ENCODE peak calls at places on chromosomes 11 and 22, in ten cellular contexts. One of them, this sample, is unnamed.

GRCh38 chr11:2551131-2551530 is 106.3 kb downstream of the KCNQ1 start:
- DNase-seq in epithelial cell of esophagus: no peak
- DNase-seq in HCT116: no peak
- DNase-seq in CD8-positive, alpha-beta T cell: no peak
- DNase-seq in type B pancreatic cell: no peak
- DNase-seq in astrocyte of the spinal cord: no peak
- DNase-seq in fibroblast of the aortic adventitia: no peak
- DNase-seq in cardiac muscle cell: no peak
- DNase-seq in Calu3: no peak
- DNase-seq in AG09309: no peak
- DNase-seq in this sample: no peak

GRCh38 chr11:103091024-103091423 is 936 bp downstream of the DCUN1D5 start:
- DNase-seq in cardiac muscle cell: peak
- DNase-seq in HCT116: no peak
- DNase-seq in Calu3: no peak
- DNase-seq in type B pancreatic cell: no peak
- DNase-seq in fibroblast of the aortic adventitia: peak
- DNase-seq in epithelial cell of esophagus: peak
- DNase-seq in AG09309: no peak
- DNase-seq in astrocyte of the spinal cord: peak
- DNase-seq in CD8-positive, alpha-beta T cell: no peak
- DNase-seq in this sample: no peak

GRCh38 chr11:80980221-80980620 is 1539.4 kb upstream of the TENM4 start:
- DNase-seq in CD8-positive, alpha-beta T cell: no peak
- DNase-seq in cardiac muscle cell: no peak
- DNase-seq in HCT116: no peak
- DNase-seq in AG09309: no peak
- DNase-seq in epithelial cell of esophagus: peak
- DNase-seq in type B pancreatic cell: no peak
- DNase-seq in Calu3: no peak
- DNase-seq in astrocyte of the spinal cord: peak
- DNase-seq in fibroblast of the aortic adventitia: peak
- DNase-seq in this sample: peak

GRCh38 chr11:75430692-75431532 is 2.1 kb downstream of the KLHL35 start:
- DNase-seq in epithelial cell of esophagus: no peak
- DNase-seq in HCT116: no peak
- DNase-seq in type B pancreatic cell: no peak
- DNase-seq in cardiac muscle cell: no peak
- DNase-seq in Calu3: no peak
- DNase-seq in AG09309: no peak
- DNase-seq in fibroblast of the aortic adventitia: no peak
- DNase-seq in CD8-positive, alpha-beta T cell: no peak
- DNase-seq in astrocyte of the spinal cord: no peak
- DNase-seq in this sample: no peak

GRCh38 chr11:84471501-84471900 is 1155.6 kb downstream of the DLG2 start:
- DNase-seq in astrocyte of the spinal cord: no peak
- DNase-seq in epithelial cell of esophagus: no peak
- DNase-seq in HCT116: no peak
- DNase-seq in CD8-positive, alpha-beta T cell: no peak
- DNase-seq in cardiac muscle cell: no peak
- DNase-seq in fibroblast of the aortic adventitia: no peak
- DNase-seq in Calu3: no peak
- DNase-seq in AG09309: no peak
- DNase-seq in type B pancreatic cell: no peak
- DNase-seq in this sample: no peak

GRCh38 chr11:60059052-60059451 is 2.6 kb downstream of the MS4A3 start:
- DNase-seq in Calu3: no peak
- DNase-seq in AG09309: no peak
- DNase-seq in fibroblast of the aortic adventitia: no peak
- DNase-seq in CD8-positive, alpha-beta T cell: no peak
- DNase-seq in cardiac muscle cell: no peak
- DNase-seq in type B pancreatic cell: no peak
- DNase-seq in astrocyte of the spinal cord: no peak
- DNase-seq in epithelial cell of esophagus: peak
- DNase-seq in HCT116: no peak
- DNase-seq in this sample: no peak

GRCh38 chr11:117548876-117549275 is 221.2 kb downstream of the CEP164 start:
- DNase-seq in astrocyte of the spinal cord: no peak
- DNase-seq in fibroblast of the aortic adventitia: no peak
- DNase-seq in Calu3: no peak
- DNase-seq in epithelial cell of esophagus: no peak
- DNase-seq in AG09309: no peak
- DNase-seq in type B pancreatic cell: no peak
- DNase-seq in cardiac muscle cell: no peak
- DNase-seq in HCT116: no peak
- DNase-seq in CD8-positive, alpha-beta T cell: no peak
- DNase-seq in this sample: no peak

GRCh38 chr11:2777396-2777795 is 77.6 kb upstream of the KCNQ1OT1 start:
- DNase-seq in AG09309: no peak
- DNase-seq in epithelial cell of esophagus: peak
- DNase-seq in cardiac muscle cell: peak
- DNase-seq in HCT116: no peak
- DNase-seq in astrocyte of the spinal cord: no peak
- DNase-seq in CD8-positive, alpha-beta T cell: no peak
- DNase-seq in Calu3: peak
- DNase-seq in type B pancreatic cell: no peak
- DNase-seq in fibroblast of the aortic adventitia: peak
- DNase-seq in this sample: no peak

GRCh38 chr11:26916805-26917204 is 77.1 kb upstream of the FIBIN start:
- DNase-seq in epithelial cell of esophagus: no peak
- DNase-seq in AG09309: no peak
- DNase-seq in astrocyte of the spinal cord: no peak
- DNase-seq in cardiac muscle cell: no peak
- DNase-seq in HCT116: no peak
- DNase-seq in CD8-positive, alpha-beta T cell: no peak
- DNase-seq in Calu3: no peak
- DNase-seq in type B pancreatic cell: no peak
- DNase-seq in fibroblast of the aortic adventitia: no peak
- DNase-seq in this sample: no peak

GRCh38 chr11:73019448-73019847 is 122.7 kb downstream of the FCHSD2 start:
- DNase-seq in Calu3: no peak
- DNase-seq in HCT116: no peak
- DNase-seq in type B pancreatic cell: no peak
- DNase-seq in epithelial cell of esophagus: no peak
- DNase-seq in fibroblast of the aortic adventitia: no peak
- DNase-seq in AG09309: no peak
- DNase-seq in astrocyte of the spinal cord: no peak
- DNase-seq in cardiac muscle cell: no peak
- DNase-seq in CD8-positive, alpha-beta T cell: no peak
- DNase-seq in this sample: no peak

GRCh38 chr11:57323503-57324153 is 1.1 kb downstream of the TNKS1BP1 start:
- DNase-seq in type B pancreatic cell: no peak
- DNase-seq in HCT116: no peak
- DNase-seq in epithelial cell of esophagus: peak
- DNase-seq in astrocyte of the spinal cord: peak
- DNase-seq in CD8-positive, alpha-beta T cell: no peak
- DNase-seq in cardiac muscle cell: peak
- DNase-seq in Calu3: no peak
- DNase-seq in AG09309: no peak
- DNase-seq in fibroblast of the aortic adventitia: peak
- DNase-seq in this sample: no peak

GRCh38 chr11:14644396-14645246 is 1.0 kb downstream of the PDE3B start:
- DNase-seq in AG09309: no peak
- DNase-seq in cardiac muscle cell: peak
- DNase-seq in CD8-positive, alpha-beta T cell: peak
- DNase-seq in Calu3: peak
- DNase-seq in type B pancreatic cell: peak
- DNase-seq in HCT116: peak
- DNase-seq in fibroblast of the aortic adventitia: peak
- DNase-seq in astrocyte of the spinal cord: peak
- DNase-seq in epithelial cell of esophagus: peak
- DNase-seq in this sample: no peak

GRCh38 chr22:21959274-21960074 is 6.8 kb upstream of the PPM1F start:
- DNase-seq in astrocyte of the spinal cord: no peak
- DNase-seq in epithelial cell of esophagus: no peak
- DNase-seq in Calu3: no peak
- DNase-seq in type B pancreatic cell: no peak
- DNase-seq in fibroblast of the aortic adventitia: no peak
- DNase-seq in cardiac muscle cell: no peak
- DNase-seq in HCT116: no peak
- DNase-seq in CD8-positive, alpha-beta T cell: no peak
- DNase-seq in AG09309: no peak
- DNase-seq in this sample: no peak

GRCh38 chr11:74672956-74673895 is 58.0 kb downstream of the CHRDL2 start:
- DNase-seq in epithelial cell of esophagus: peak
- DNase-seq in cardiac muscle cell: peak
- DNase-seq in astrocyte of the spinal cord: peak
- DNase-seq in HCT116: no peak
- DNase-seq in fibroblast of the aortic adventitia: peak
- DNase-seq in Calu3: peak
- DNase-seq in CD8-positive, alpha-beta T cell: no peak
- DNase-seq in type B pancreatic cell: peak
- DNase-seq in AG09309: peak
- DNase-seq in this sample: peak

GRCh38 chr11:118789501-118790356 is 1.2 kb downstream of the DDX6 start:
- DNase-seq in fibroblast of the aortic adventitia: peak
- DNase-seq in HCT116: no peak
- DNase-seq in cardiac muscle cell: peak
- DNase-seq in type B pancreatic cell: no peak
- DNase-seq in CD8-positive, alpha-beta T cell: peak
- DNase-seq in epithelial cell of esophagus: peak
- DNase-seq in astrocyte of the spinal cord: peak
- DNase-seq in Calu3: no peak
- DNase-seq in AG09309: no peak
- DNase-seq in this sample: no peak

GRCh38 chr22:42649261-42650056 is at the start of gene CYB5R3:
- DNase-seq in HCT116: peak
- DNase-seq in epithelial cell of esophagus: peak
- DNase-seq in CD8-positive, alpha-beta T cell: peak
- DNase-seq in type B pancreatic cell: peak
- DNase-seq in Calu3: peak
- DNase-seq in astrocyte of the spinal cord: peak
- DNase-seq in AG09309: no peak
- DNase-seq in cardiac muscle cell: peak
- DNase-seq in fibroblast of the aortic adventitia: peak
- DNase-seq in this sample: peak
- TF ChIP-seq CTCF in HCT116: no peak
- TF ChIP-seq CTCF in epithelial cell of esophagus: no peak
- TF ChIP-seq CTCF in CD8-positive, alpha-beta T cell: no peak
- TF ChIP-seq CTCF in type B pancreatic cell: no peak
- TF ChIP-seq CTCF in Calu3: no peak
- TF ChIP-seq CTCF in astrocyte of the spinal cord: no peak
- TF ChIP-seq CTCF in AG09309: no peak
- TF ChIP-seq CTCF in cardiac muscle cell: no peak
- TF ChIP-seq CTCF in fibroblast of the aortic adventitia: no peak
- TF ChIP-seq CTCF in this sample: no peak

DNA sequence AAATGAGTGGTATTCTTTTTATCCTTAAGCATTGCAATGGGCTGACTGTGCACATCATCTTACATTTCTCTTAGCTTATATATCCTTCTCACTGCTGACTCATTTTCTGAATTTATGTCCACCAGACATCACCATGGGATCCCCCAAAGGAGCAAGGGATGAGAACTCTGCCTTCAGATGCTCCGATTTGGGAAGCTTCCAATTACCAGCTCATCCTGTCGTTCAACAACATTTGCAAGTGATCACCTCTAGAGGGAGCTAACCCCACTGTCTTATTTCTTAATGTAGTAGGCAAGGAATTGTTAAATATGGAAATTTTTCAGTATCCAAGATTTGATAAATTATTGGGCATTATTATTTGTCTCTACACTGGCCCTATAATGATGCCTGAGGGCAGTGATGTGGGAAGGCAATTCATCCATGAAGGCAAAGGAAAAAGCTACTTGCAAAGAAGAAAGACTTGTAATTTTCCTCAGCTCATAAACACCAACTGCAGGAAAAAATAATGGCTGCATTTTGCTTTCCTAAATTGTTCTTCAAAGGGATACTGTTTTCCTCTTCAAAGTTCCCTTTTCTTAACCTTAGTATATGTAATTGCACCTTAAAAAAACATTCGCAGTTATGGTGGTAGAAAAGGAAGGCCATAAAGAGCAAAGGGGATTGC is 102.4 kb upstream of the FSHB start:
- DNase-seq in type B pancreatic cell: no peak
- DNase-seq in CD8-positive, alpha-beta T cell: no peak
- DNase-seq in epithelial cell of esophagus: peak
- DNase-seq in HCT116: peak
- DNase-seq in astrocyte of the spinal cord: peak
- DNase-seq in fibroblast of the aortic adventitia: peak
- DNase-seq in cardiac muscle cell: peak
- DNase-seq in Calu3: peak
- DNase-seq in AG09309: no peak
- DNase-seq in this sample: no peak
- TF ChIP-seq CTCF in type B pancreatic cell: peak
- TF ChIP-seq CTCF in CD8-positive, alpha-beta T cell: no peak
- TF ChIP-seq CTCF in epithelial cell of esophagus: peak
- TF ChIP-seq CTCF in HCT116: peak
- TF ChIP-seq CTCF in astrocyte of the spinal cord: peak
- TF ChIP-seq CTCF in fibroblast of the aortic adventitia: peak
- TF ChIP-seq CTCF in cardiac muscle cell: peak
- TF ChIP-seq CTCF in Calu3: peak
- TF ChIP-seq CTCF in AG09309: peak
- TF ChIP-seq CTCF in this sample: peak

GRCh38 chr22:19767427-19768380 is 7.1 kb downstream of the TBX1 start:
- DNase-seq in epithelial cell of esophagus: no peak
- DNase-seq in Calu3: no peak
- DNase-seq in cardiac muscle cell: no peak
- DNase-seq in fibroblast of the aortic adventitia: no peak
- DNase-seq in CD8-positive, alpha-beta T cell: no peak
- DNase-seq in astrocyte of the spinal cord: no peak
- DNase-seq in AG09309: no peak
- DNase-seq in HCT116: peak
- DNase-seq in type B pancreatic cell: no peak
- DNase-seq in this sample: no peak
- TF ChIP-seq CTCF in epithelial cell of esophagus: no peak
- TF ChIP-seq CTCF in Calu3: no peak
- TF ChIP-seq CTCF in cardiac muscle cell: no peak
- TF ChIP-seq CTCF in fibroblast of the aortic adventitia: no peak
- TF ChIP-seq CTCF in CD8-positive, alpha-beta T cell: no peak
- TF ChIP-seq CTCF in astrocyte of the spinal cord: no peak
- TF ChIP-seq CTCF in AG09309: no peak
- TF ChIP-seq CTCF in HCT116: no peak
- TF ChIP-seq CTCF in type B pancreatic cell: no peak
- TF ChIP-seq CTCF in this sample: no peak

DNA sequence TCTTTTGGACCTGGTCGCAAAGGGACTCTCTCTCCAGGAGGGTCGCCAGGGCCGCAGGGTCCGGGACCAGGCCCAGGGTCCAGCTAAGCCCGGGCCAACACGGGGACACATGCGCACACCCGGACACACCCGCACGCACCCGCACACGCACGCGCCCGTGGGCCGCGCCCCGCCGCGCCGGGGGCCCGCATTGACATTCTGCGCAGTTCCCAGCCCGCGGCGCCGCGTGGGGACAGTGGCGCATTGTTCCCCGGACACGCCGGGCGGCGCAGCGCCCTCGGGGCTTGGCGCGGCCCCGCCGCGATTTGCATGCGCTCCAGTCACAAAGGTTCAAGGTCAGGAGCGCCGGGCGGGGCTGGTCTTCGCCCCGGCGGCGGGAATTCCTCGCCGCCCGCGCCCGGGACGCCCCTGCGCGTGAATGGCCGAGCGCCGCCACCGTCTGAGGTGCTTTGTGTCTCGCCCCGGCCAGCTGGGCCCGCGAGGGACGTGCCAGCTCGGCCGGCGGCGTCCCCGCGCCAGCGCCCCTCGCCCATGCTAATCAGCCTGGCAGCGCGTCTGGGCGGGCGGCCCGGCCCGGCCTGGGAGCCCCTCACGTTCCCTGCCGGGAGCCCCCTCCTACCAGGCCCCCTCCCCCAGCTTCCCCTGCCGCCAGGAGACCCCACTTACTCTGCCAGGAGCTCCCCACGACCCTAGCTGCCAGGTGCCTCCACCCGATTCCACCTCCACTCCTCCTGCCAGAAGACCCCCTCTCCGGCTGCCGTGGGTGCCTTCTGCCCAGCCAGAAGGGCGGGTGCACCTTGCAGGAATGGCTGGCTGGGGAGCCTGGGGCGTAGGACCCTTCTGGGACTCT is 50.5 kb upstream of the WNT7B start:
- DNase-seq in CD8-positive, alpha-beta T cell: no peak
- DNase-seq in cardiac muscle cell: no peak
- DNase-seq in fibroblast of the aortic adventitia: no peak
- DNase-seq in Calu3: peak
- DNase-seq in HCT116: no peak
- DNase-seq in astrocyte of the spinal cord: no peak
- DNase-seq in type B pancreatic cell: no peak
- DNase-seq in AG09309: no peak
- DNase-seq in epithelial cell of esophagus: no peak
- DNase-seq in this sample: no peak
- TF ChIP-seq CTCF in CD8-positive, alpha-beta T cell: no peak
- TF ChIP-seq CTCF in cardiac muscle cell: no peak
- TF ChIP-seq CTCF in fibroblast of the aortic adventitia: no peak
- TF ChIP-seq CTCF in Calu3: no peak
- TF ChIP-seq CTCF in HCT116: no peak
- TF ChIP-seq CTCF in astrocyte of the spinal cord: no peak
- TF ChIP-seq CTCF in type B pancreatic cell: no peak
- TF ChIP-seq CTCF in AG09309: no peak
- TF ChIP-seq CTCF in epithelial cell of esophagus: no peak
- TF ChIP-seq CTCF in this sample: no peak